ENCODE peak calls at places on chromosome 2, in five cellular contexts. One of them, this sample, is unnamed.

GRCh38 chr2:66683599-66683998 is 248.7 kb downstream of the MEIS1 start:
- DNase-seq in HCT116: no peak
- DNase-seq in cardiac fibroblast: no peak
- DNase-seq in fibroblast of lung: no peak
- DNase-seq in NB4: no peak
- DNase-seq in this sample: no peak

GRCh38 chr2:39216495-39217191 is 27.1 kb downstream of the CDKL4 start:
- DNase-seq in cardiac fibroblast: no peak
- DNase-seq in NB4: peak
- DNase-seq in fibroblast of lung: no peak
- DNase-seq in HCT116: no peak
- DNase-seq in this sample: no peak

GRCh38 chr2:176491172-176491904 is 222.1 kb downstream of the MTX2 start:
- DNase-seq in HCT116: no peak
- DNase-seq in NB4: peak
- DNase-seq in fibroblast of lung: peak
- DNase-seq in cardiac fibroblast: peak
- DNase-seq in this sample: peak

GRCh38 chr2:45759310-45759851 is 107.9 kb downstream of the PRKCE start:
- DNase-seq in cardiac fibroblast: peak
- DNase-seq in fibroblast of lung: peak
- DNase-seq in NB4: no peak
- DNase-seq in HCT116: no peak
- DNase-seq in this sample: no peak

GRCh38 chr2:120597595-120598193 is 138.0 kb upstream of the GLI2 start:
- DNase-seq in fibroblast of lung: no peak
- DNase-seq in cardiac fibroblast: peak
- DNase-seq in HCT116: no peak
- DNase-seq in NB4: peak
- DNase-seq in this sample: no peak

GRCh38 chr2:182915369-182916326 is 49.2 kb upstream of the FRZB start:
- DNase-seq in HCT116: no peak
- DNase-seq in fibroblast of lung: peak
- DNase-seq in NB4: no peak
- DNase-seq in cardiac fibroblast: peak
- DNase-seq in this sample: no peak

GRCh38 chr2:192288290-192288689 is 93.6 kb upstream of the TMEFF2 start:
- DNase-seq in HCT116: no peak
- DNase-seq in cardiac fibroblast: peak
- DNase-seq in NB4: no peak
- DNase-seq in fibroblast of lung: no peak
- DNase-seq in this sample: no peak

GRCh38 chr2:20590704-20591515 is 60.0 kb downstream of the HS1BP3 start:
- DNase-seq in fibroblast of lung: no peak
- DNase-seq in cardiac fibroblast: no peak
- DNase-seq in NB4: no peak
- DNase-seq in HCT116: no peak
- DNase-seq in this sample: no peak

GRCh38 chr2:3025261-3025660 is 352.4 kb downstream of the EIPR1 start:
- DNase-seq in HCT116: no peak
- DNase-seq in fibroblast of lung: no peak
- DNase-seq in cardiac fibroblast: no peak
- DNase-seq in NB4: no peak
- DNase-seq in this sample: no peak

GRCh38 chr2:120132190-120132589 is 91.0 kb downstream of the TMEM185B start:
- DNase-seq in HCT116: no peak
- DNase-seq in fibroblast of lung: peak
- DNase-seq in cardiac fibroblast: peak
- DNase-seq in NB4: no peak
- DNase-seq in this sample: no peak

GRCh38 chr2:177641321-177641720 is 248.7 kb downstream of the AGPS start:
- DNase-seq in NB4: no peak
- DNase-seq in fibroblast of lung: no peak
- DNase-seq in HCT116: no peak
- DNase-seq in cardiac fibroblast: no peak
- DNase-seq in this sample: no peak

GRCh38 chr2:175955168-175955567 is 46.9 kb downstream of the LNPK start:
- DNase-seq in fibroblast of lung: no peak
- DNase-seq in NB4: no peak
- DNase-seq in cardiac fibroblast: no peak
- DNase-seq in HCT116: no peak
- DNase-seq in this sample: no peak

GRCh38 chr2:240466579-240467148 is 31.2 kb downstream of the GPC1 start:
- DNase-seq in HCT116: no peak
- DNase-seq in fibroblast of lung: no peak
- DNase-seq in cardiac fibroblast: no peak
- DNase-seq in NB4: no peak
- DNase-seq in this sample: no peak

GRCh38 chr2:237752761-237753165 is 45.8 kb upstream of the RBM44 start:
- DNase-seq in HCT116: no peak
- DNase-seq in cardiac fibroblast: no peak
- DNase-seq in fibroblast of lung: no peak
- DNase-seq in NB4: no peak
- DNase-seq in this sample: peak

GRCh38 chr2:73989972-73990371 is 5.3 kb downstream of the TET3 start:
- DNase-seq in NB4: no peak
- DNase-seq in cardiac fibroblast: no peak
- DNase-seq in fibroblast of lung: no peak
- DNase-seq in HCT116: no peak
- DNase-seq in this sample: no peak

GRCh38 chr2:73990531-73990930 is 5.8 kb downstream of the TET3 start:
- DNase-seq in NB4: no peak
- DNase-seq in fibroblast of lung: no peak
- DNase-seq in cardiac fibroblast: no peak
- DNase-seq in HCT116: no peak
- DNase-seq in this sample: no peak

GRCh38 chr2:73987109-73987947 is 2.6 kb downstream of the TET3 start:
- DNase-seq in cardiac fibroblast: peak
- DNase-seq in fibroblast of lung: peak
- DNase-seq in NB4: peak
- DNase-seq in HCT116: no peak
- DNase-seq in this sample: no peak

GRCh38 chr2:73986085-73986680 is 1.5 kb downstream of the TET3 start:
- DNase-seq in HCT116: no peak
- DNase-seq in NB4: no peak
- DNase-seq in cardiac fibroblast: no peak
- DNase-seq in fibroblast of lung: no peak
- DNase-seq in this sample: no peak

DNA sequence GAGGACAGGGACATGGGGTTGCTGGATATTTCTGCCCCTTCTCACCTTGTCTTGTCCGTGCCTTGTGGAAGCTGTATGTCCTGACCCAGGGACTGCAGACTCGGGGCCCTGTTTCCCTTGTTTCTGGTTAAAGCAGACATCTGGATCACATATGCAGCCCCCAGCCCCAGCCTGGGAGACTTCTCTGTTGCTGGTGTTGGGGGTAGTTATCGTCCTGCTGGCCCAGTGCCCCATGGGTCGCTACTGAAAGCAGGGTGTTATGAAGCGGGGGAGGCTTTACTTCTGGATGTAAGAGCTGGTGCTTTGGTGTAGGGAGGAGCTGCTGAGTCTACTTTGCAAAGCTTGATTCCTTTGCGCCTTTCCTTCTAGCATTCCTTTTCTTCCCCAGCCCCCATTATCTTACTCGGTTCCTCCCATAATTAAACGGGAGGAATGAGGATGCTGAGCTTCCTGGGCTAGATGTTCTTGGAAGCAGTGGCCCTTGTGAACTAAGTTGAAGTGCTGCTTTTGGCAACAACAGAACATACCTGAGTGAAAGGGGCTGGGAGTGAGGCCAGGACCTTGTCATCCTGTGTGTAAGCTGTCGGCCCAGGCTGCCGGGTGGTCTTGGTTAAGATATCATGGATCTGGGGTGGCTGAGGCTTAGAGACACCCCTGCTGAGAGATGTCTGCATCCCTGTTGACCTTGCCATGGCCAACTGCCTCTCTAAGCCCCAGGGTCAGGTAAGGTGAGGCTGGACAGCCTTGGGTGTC is 3.4 kb downstream of the TET3 start:
- DNase-seq in fibroblast of lung: peak
- DNase-seq in HCT116: no peak
- DNase-seq in cardiac fibroblast: peak
- DNase-seq in NB4: no peak
- DNase-seq in this sample: no peak
- H3K4me3 ChIP-seq in fibroblast of lung: no peak
- H3K4me3 ChIP-seq in HCT116: no peak
- H3K4me3 ChIP-seq in cardiac fibroblast: no peak
- H3K4me3 ChIP-seq in NB4: peak
- H3K4me3 ChIP-seq in this sample: peak

DNA sequence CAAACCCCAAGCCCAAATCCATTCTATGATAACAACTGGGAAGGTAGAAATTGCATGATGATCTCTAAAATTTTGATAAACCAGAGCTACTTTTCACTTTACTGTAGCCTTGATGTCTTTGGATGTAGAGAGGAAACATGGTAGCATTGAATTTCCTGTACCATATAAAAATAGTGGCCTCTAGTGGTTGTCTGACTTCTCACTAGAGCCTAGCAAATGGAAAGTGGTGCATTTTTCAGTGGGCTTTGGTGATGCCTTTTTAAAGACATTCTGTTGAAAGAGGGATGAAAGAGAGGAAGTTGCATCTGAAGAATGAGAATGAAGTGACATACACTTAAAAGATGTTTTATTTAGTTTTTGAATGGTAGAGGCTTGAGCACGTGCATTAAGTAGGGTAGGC is 662.2 kb downstream of the XIRP2 start:
- DNase-seq in cardiac fibroblast: peak
- DNase-seq in NB4: peak
- DNase-seq in fibroblast of lung: peak
- DNase-seq in HCT116: peak
- DNase-seq in this sample: no peak
- TF ChIP-seq CTCF in cardiac fibroblast: peak
- TF ChIP-seq CTCF in NB4: peak
- TF ChIP-seq CTCF in fibroblast of lung: peak
- TF ChIP-seq CTCF in HCT116: peak
- TF ChIP-seq CTCF in this sample: peak

GRCh38 chr2:46847185-46847710 is 68.4 kb downstream of the MCFD2 start:
- DNase-seq in HCT116: no peak
- DNase-seq in fibroblast of lung: peak
- DNase-seq in cardiac fibroblast: peak
- DNase-seq in NB4: no peak
- DNase-seq in this sample: no peak
- H3K4me3 ChIP-seq in HCT116: no peak
- H3K4me3 ChIP-seq in fibroblast of lung: no peak
- H3K4me3 ChIP-seq in cardiac fibroblast: no peak
- H3K4me3 ChIP-seq in NB4: no peak
- H3K4me3 ChIP-seq in this sample: no peak

GRCh38 chr2:110818767-110819481 is 86.6 kb downstream of the ACOXL start:
- DNase-seq in HCT116: no peak
- DNase-seq in cardiac fibroblast: no peak
- DNase-seq in fibroblast of lung: no peak
- DNase-seq in NB4: peak
- DNase-seq in this sample: no peak
- TF ChIP-seq CTCF in HCT116: no peak
- TF ChIP-seq CTCF in cardiac fibroblast: peak
- TF ChIP-seq CTCF in fibroblast of lung: no peak
- TF ChIP-seq CTCF in NB4: peak
- TF ChIP-seq CTCF in this sample: peak

DNA sequence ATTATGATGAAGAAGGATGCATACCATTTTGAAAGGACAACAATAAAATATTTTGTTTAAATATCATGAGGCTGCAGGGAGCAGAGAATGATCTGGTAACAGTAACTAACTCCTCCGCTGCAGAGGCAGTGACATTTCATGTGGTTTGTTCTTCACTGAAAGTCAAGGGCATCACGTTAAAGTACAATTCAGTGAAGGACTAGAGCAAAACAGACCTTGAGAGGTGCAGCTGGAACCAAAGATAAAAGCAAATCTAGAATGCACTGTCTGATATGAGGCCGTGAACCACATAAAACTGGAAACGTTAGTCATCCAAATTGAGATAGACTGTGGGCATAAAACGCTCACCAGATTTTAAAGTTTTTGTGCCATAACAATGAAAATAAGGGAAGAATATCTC is 522.9 kb upstream of the TNP1 start:
- DNase-seq in cardiac fibroblast: no peak
- DNase-seq in NB4: no peak
- DNase-seq in HCT116: no peak
- DNase-seq in fibroblast of lung: no peak
- DNase-seq in this sample: no peak
- H3K4me3 ChIP-seq in cardiac fibroblast: no peak
- H3K4me3 ChIP-seq in NB4: no peak
- H3K4me3 ChIP-seq in HCT116: no peak
- H3K4me3 ChIP-seq in fibroblast of lung: no peak
- H3K4me3 ChIP-seq in this sample: no peak

DNA sequence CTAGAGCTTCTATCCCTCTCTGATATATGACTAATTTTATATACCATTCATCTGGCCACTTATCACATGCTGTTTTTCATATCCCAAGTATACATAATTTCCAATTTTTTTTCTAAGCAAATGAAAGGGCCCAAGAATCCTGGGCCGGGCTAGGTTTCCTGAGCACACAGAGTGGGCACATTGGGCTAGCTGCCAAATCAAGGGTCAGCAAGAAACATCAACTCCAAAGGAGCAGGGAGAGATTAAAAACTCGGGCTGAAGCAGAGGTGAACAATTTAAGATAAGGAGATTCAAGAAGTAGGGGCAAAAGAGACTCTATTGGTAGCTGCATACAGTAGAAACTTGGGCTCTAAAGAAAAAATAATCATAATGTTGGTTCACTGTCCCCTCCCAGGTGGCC is 39.0 kb downstream of the OLA1 start:
- DNase-seq in cardiac fibroblast: no peak
- DNase-seq in HCT116: no peak
- DNase-seq in fibroblast of lung: no peak
- DNase-seq in NB4: no peak
- DNase-seq in this sample: no peak
- TF ChIP-seq CTCF in cardiac fibroblast: no peak
- TF ChIP-seq CTCF in HCT116: no peak
- TF ChIP-seq CTCF in fibroblast of lung: no peak
- TF ChIP-seq CTCF in NB4: no peak
- TF ChIP-seq CTCF in this sample: no peak

DNA sequence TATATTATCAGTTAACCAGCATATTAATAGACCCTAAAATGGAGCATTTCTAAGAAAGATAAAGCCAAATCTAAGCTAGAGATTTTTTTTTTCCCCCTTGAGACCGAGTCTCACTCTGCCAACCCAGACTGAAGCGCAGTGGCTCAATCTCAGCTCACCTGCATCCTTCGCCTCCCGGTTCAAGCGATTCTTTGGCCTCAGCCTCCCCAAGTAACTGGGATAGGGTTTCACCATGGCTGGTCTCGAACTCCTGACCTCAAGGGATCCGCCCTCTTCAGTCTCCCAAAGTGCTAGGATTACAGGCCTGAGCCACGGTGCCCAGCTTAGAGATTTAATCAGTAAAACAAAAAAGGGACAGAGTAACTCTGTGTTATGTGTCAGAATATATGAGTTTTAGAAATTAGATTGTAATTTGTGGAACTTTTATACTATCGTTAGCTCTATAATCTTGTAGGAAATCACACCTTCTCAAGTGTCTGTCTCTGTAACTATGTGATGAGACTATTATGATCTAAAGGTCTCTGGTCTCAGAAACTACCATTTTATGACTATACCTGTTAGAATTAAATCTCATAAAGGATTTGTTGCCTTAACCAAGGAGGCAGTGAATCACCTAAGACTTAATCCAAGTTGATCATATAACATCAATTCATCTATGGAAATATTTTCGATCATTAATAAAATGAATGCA is 34.0 kb downstream of the YWHAQ start:
- DNase-seq in cardiac fibroblast: no peak
- DNase-seq in HCT116: no peak
- DNase-seq in fibroblast of lung: no peak
- DNase-seq in NB4: no peak
- DNase-seq in this sample: no peak
- H3K4me3 ChIP-seq in cardiac fibroblast: no peak
- H3K4me3 ChIP-seq in HCT116: no peak
- H3K4me3 ChIP-seq in fibroblast of lung: no peak
- H3K4me3 ChIP-seq in NB4: no peak
- H3K4me3 ChIP-seq in this sample: peak